ENCODE peak calls at places on chromosome 6, in seven cellular contexts. F, J, V, E, R, N and O are unnamed samples.

GRCh38 chr6:42450314-42451145 is 1.2 kb downstream of the TRERF1 start:
- DNase-seq in N (no peak), R (peak), J (no peak), F (no peak), V (peak), E (no peak), O (peak)

GRCh38 chr6:143441010-143441409 is 9.5 kb downstream of the ADAT2 start:
- DNase-seq in R (no peak), N (no peak), F (no peak), E (no peak), J (no peak), V (no peak), O (no peak)

GRCh38 chr6:111750147-111750546 is 123.1 kb downstream of the FYN start:
- DNase-seq in N (no peak), E (no peak), F (no peak), V (no peak), J (no peak), R (no peak), O (no peak)

GRCh38 chr6:137025786-137026730 is 18.7 kb downstream of the IL20RA start:
- DNase-seq in N (no peak), R (no peak), J (no peak), E (no peak), F (no peak), V (peak), O (no peak)

GRCh38 chr6:128725271-128726233 is 157.4 kb upstream of the LAMA2 start:
- DNase-seq in N (no peak), R (peak), F (no peak), V (peak), J (no peak), E (no peak), O (peak)

GRCh38 chr6:134317471-134318131 is at the start of gene SGK1:
- DNase-seq in N (no peak), J (no peak), F (peak), E (no peak), R (peak), V (no peak), O (peak)

GRCh38 chr6:32840604-32841246 is 2.2 kb upstream of the TAP2 start:
- DNase-seq in F (no peak), N (no peak), R (no peak), J (no peak), V (no peak), E (no peak), O (no peak)

GRCh38 chr6:108752733-108753392 is 95.4 kb upstream of the ARMC2 start:
- DNase-seq in E (no peak), J (no peak), N (no peak), R (no peak), F (no peak), V (no peak), O (no peak)

GRCh38 chr6:13538084-13538483 is 36.3 kb upstream of the SIRT5 start:
- DNase-seq in J (no peak), R (peak), F (no peak), N (no peak), V (peak), E (no peak), O (peak)

GRCh38 chr6:11485261-11485660 is 52.3 kb upstream of the TMEM170B start:
- DNase-seq in V (no peak), E (no peak), R (no peak), F (no peak), J (no peak), N (no peak), O (no peak)

GRCh38 chr6:36131517-36132220 is 1.4 kb downstream of the MAPK13 start:
- DNase-seq in V (no peak), E (no peak), R (peak), N (peak), F (no peak), J (no peak), O (peak)

DNA sequence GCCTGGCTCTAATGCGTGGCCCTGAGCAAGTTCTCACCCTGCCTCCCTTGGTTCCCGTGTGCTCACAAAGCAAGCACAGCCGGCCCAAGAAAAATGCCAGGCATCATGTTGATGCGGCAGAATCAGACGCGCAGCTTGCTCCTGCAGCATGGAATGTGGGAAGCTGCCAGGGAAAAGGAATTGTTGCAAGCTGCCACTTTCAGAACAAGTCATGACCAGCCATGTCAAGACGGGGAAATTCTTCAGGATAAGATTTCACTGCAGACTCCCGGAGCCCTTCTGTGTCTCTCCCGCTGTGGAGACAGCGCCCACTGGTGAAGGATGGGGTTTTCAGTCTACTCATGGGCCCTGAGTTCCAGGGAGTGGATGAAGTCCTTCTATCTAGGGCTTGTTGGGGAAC is 4.6 kb downstream of the DACT2 start:
- DNase-seq in V (no peak), N (no peak), E (peak), R (peak), J (no peak), F (no peak), O (peak)
- TF ChIP-seq CTCF in V (no peak), N (no peak), E (peak), R (no peak), J (no peak), F (no peak), O (peak)

GRCh38 chr6:168616807-168617756 is 176.1 kb downstream of the SMOC2 start:
- DNase-seq in E (no peak), F (peak), R (peak), N (no peak), J (no peak), V (no peak), O (peak)
- TF ChIP-seq CTCF in E (peak), F (peak), R (no peak), N (no peak), J (no peak), V (no peak), O (peak)

GRCh38 chr6:105995403-105995699 is 90.8 kb upstream of the PRDM1 start:
- DNase-seq in R (no peak), F (no peak), E (no peak), J (no peak), N (no peak), V (no peak), O (no peak)

GRCh38 chr6:105993341-105993740 is 92.8 kb upstream of the PRDM1 start:
- DNase-seq in R (no peak), E (no peak), J (no peak), N (no peak), F (no peak), V (no peak), O (no peak)

GRCh38 chr6:105994522-105995402 is 91.4 kb upstream of the PRDM1 start:
- DNase-seq in R (peak), N (no peak), E (no peak), J (no peak), V (peak), F (no peak), O (peak)

GRCh38 chr6:105992315-105992961 is 93.7 kb upstream of the PRDM1 start:
- DNase-seq in E (no peak), R (peak), N (peak), J (peak), V (peak), F (peak), O (peak)

GRCh38 chr6:105993769-105994521 is 92.2 kb upstream of the PRDM1 start:
- DNase-seq in F (no peak), R (peak), J (no peak), N (peak), V (peak), E (no peak), O (peak)
- TF ChIP-seq CTCF in F (no peak), R (no peak), J (no peak), N (no peak), V (no peak), E (no peak), O (no peak)

GRCh38 chr6:107070686-107071085 is 42.7 kb downstream of the MTRES1 start:
- DNase-seq in N (no peak), F (no peak), E (no peak), R (no peak), V (no peak), J (no peak), O (no peak)

GRCh38 chr6:107077710-107078109 is 37.6 kb downstream of the BEND3 start:
- DNase-seq in V (no peak), N (no peak), F (no peak), J (no peak), E (no peak), R (no peak), O (no peak)

GRCh38 chr6:107079429-107079828 is 35.9 kb downstream of the BEND3 start:
- DNase-seq in E (no peak), N (no peak), R (no peak), J (no peak), V (peak), F (no peak), O (no peak)

GRCh38 chr6:107080036-107080435 is 35.3 kb downstream of the BEND3 start:
- DNase-seq in N (no peak), R (peak), E (no peak), F (no peak), J (no peak), V (peak), O (no peak)

DNA sequence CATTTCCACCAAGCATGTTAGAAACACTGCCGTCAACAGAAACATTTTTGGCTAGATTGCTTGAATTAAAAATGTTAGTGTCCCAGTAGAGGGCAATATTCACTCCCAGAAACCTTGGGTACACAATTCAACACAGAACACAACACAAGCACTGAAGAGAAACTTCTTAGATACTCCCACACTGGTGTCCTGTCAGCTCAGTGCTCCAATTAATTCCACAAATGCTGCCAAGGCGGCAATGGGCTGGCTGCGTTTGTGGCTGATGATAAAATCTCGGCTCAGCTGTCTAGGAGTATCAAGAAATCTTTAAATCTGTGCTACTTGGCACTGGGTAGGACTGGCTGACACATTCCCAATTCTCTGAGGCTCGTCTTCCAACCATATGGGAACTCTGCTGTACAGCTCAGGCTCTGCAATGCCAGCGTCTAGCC is 39.3 kb downstream of the BEND3 start:
- DNase-seq in E (no peak), J (no peak), F (peak), N (no peak), V (peak), R (peak), O (peak)
- TF ChIP-seq CTCF in E (no peak), J (no peak), F (peak), N (no peak), V (no peak), R (no peak), O (peak)

GRCh38 chr6:118284736-118285360 is 263.2 kb upstream of the PLN start:
- DNase-seq in V (no peak), F (no peak), R (peak), J (no peak), E (no peak), N (no peak), O (peak)
- TF ChIP-seq CTCF in V (peak), F (peak), R (peak), J (no peak), E (no peak), N (no peak), O (peak)